ENCODE peak calls at places on chromosomes 12 and 14, in eight cellular contexts. One of them, this sample, is unnamed.

GRCh38 chr14:92039073-92039719 is 663 bp downstream of the TRIP11 start:
- DNase-seq in A549: peak; percentile 69
- DNase-seq in NB4: peak; percentile 62
- DNase-seq in uterus: no peak
- DNase-seq in CD8-positive, alpha-beta T cell: no peak
- DNase-seq in coronary artery: no peak
- DNase-seq in fibroblast of lung: peak; percentile 88
- DNase-seq in WERI-Rb-1: peak; percentile 55
- DNase-seq in this sample: peak; percentile 63

GRCh38 chr12:1918875-1919236 is 404 bp upstream of the CACNA2D4 start:
- DNase-seq in WERI-Rb-1: no peak
- DNase-seq in CD8-positive, alpha-beta T cell: no peak
- DNase-seq in A549: no peak
- DNase-seq in NB4: no peak
- DNase-seq in coronary artery: no peak
- DNase-seq in fibroblast of lung: no peak
- DNase-seq in uterus: no peak
- DNase-seq in this sample: no peak

GRCh38 chr12:114967187-114967586 is 283.2 kb upstream of the TBX3 start:
- DNase-seq in A549: no peak
- DNase-seq in uterus: no peak
- DNase-seq in CD8-positive, alpha-beta T cell: no peak
- DNase-seq in WERI-Rb-1: no peak
- DNase-seq in fibroblast of lung: no peak
- DNase-seq in coronary artery: no peak
- DNase-seq in NB4: no peak
- DNase-seq in this sample: no peak

GRCh38 chr12:43896496-43896895 is 60.6 kb downstream of the TMEM117 start:
- DNase-seq in WERI-Rb-1: no peak
- DNase-seq in fibroblast of lung: peak; percentile 40
- DNase-seq in coronary artery: no peak
- DNase-seq in NB4: no peak
- DNase-seq in uterus: no peak
- DNase-seq in A549: no peak
- DNase-seq in CD8-positive, alpha-beta T cell: no peak
- DNase-seq in this sample: no peak

GRCh38 chr12:92105676-92106075 is 40.0 kb downstream of the BTG1 start:
- DNase-seq in fibroblast of lung: no peak
- DNase-seq in coronary artery: no peak
- DNase-seq in uterus: no peak
- DNase-seq in WERI-Rb-1: no peak
- DNase-seq in A549: no peak
- DNase-seq in CD8-positive, alpha-beta T cell: no peak
- DNase-seq in NB4: peak; percentile 88
- DNase-seq in this sample: no peak

GRCh38 chr14:95041477-95042020 is 115.8 kb downstream of the DICER1 start:
- DNase-seq in A549: no peak
- DNase-seq in fibroblast of lung: no peak
- DNase-seq in NB4: no peak
- DNase-seq in coronary artery: peak; percentile 62
- DNase-seq in CD8-positive, alpha-beta T cell: no peak
- DNase-seq in WERI-Rb-1: no peak
- DNase-seq in uterus: no peak
- DNase-seq in this sample: no peak

GRCh38 chr14:85122690-85123089 is 407.3 kb upstream of the FLRT2 start:
- DNase-seq in NB4: no peak
- DNase-seq in CD8-positive, alpha-beta T cell: no peak
- DNase-seq in coronary artery: no peak
- DNase-seq in WERI-Rb-1: no peak
- DNase-seq in uterus: no peak
- DNase-seq in A549: no peak
- DNase-seq in fibroblast of lung: peak; percentile 74
- DNase-seq in this sample: peak; percentile 91

GRCh38 chr12:72075401-72075800 is 136.8 kb downstream of the TPH2 start:
- DNase-seq in coronary artery: no peak
- DNase-seq in A549: no peak
- DNase-seq in fibroblast of lung: no peak
- DNase-seq in WERI-Rb-1: peak; percentile 80
- DNase-seq in uterus: no peak
- DNase-seq in NB4: no peak
- DNase-seq in CD8-positive, alpha-beta T cell: no peak
- DNase-seq in this sample: no peak

GRCh38 chr12:54984602-54985376 is at the start of gene TESPA1:
- DNase-seq in fibroblast of lung: no peak
- DNase-seq in coronary artery: no peak
- DNase-seq in A549: no peak
- DNase-seq in NB4: peak; percentile 76
- DNase-seq in CD8-positive, alpha-beta T cell: peak; percentile 64
- DNase-seq in uterus: peak; percentile 31
- DNase-seq in WERI-Rb-1: no peak
- DNase-seq in this sample: no peak

GRCh38 chr12:52372216-52373154 is 5.2 kb upstream of the KRT85 start:
- DNase-seq in CD8-positive, alpha-beta T cell: peak; percentile 31
- DNase-seq in A549: peak; percentile 93
- DNase-seq in coronary artery: peak; percentile 87
- DNase-seq in WERI-Rb-1: peak; percentile 71
- DNase-seq in uterus: peak; percentile 79
- DNase-seq in fibroblast of lung: peak; percentile 83
- DNase-seq in NB4: peak; percentile 80
- DNase-seq in this sample: peak; percentile 85

GRCh38 chr12:40344312-40344711 is 119.5 kb downstream of the LRRK2 start:
- DNase-seq in fibroblast of lung: no peak
- DNase-seq in A549: no peak
- DNase-seq in uterus: no peak
- DNase-seq in coronary artery: no peak
- DNase-seq in WERI-Rb-1: no peak
- DNase-seq in CD8-positive, alpha-beta T cell: no peak
- DNase-seq in NB4: no peak
- DNase-seq in this sample: no peak

GRCh38 chr14:103801459-103801858 is 45.9 kb downstream of the PPP1R13B start:
- DNase-seq in CD8-positive, alpha-beta T cell: no peak
- DNase-seq in A549: no peak
- DNase-seq in uterus: no peak
- DNase-seq in NB4: peak; percentile 73
- DNase-seq in coronary artery: no peak
- DNase-seq in WERI-Rb-1: no peak
- DNase-seq in fibroblast of lung: peak; percentile 90
- DNase-seq in this sample: peak; percentile 6

GRCh38 chr12:128165387-128165786 is 101.6 kb upstream of the TMEM132C start:
- DNase-seq in CD8-positive, alpha-beta T cell: no peak
- DNase-seq in coronary artery: no peak
- DNase-seq in WERI-Rb-1: no peak
- DNase-seq in A549: no peak
- DNase-seq in fibroblast of lung: no peak
- DNase-seq in uterus: no peak
- DNase-seq in NB4: no peak
- DNase-seq in this sample: no peak

GRCh38 chr12:578743-579449 is 84.3 kb downstream of the NINJ2 start:
- DNase-seq in NB4: no peak
- DNase-seq in uterus: no peak
- DNase-seq in A549: peak; percentile 31
- DNase-seq in CD8-positive, alpha-beta T cell: no peak
- DNase-seq in WERI-Rb-1: no peak
- DNase-seq in fibroblast of lung: peak; percentile 26
- DNase-seq in coronary artery: no peak
- DNase-seq in this sample: no peak

GRCh38 chr12:26058308-26058707 is 66.5 kb downstream of the BHLHE41 start:
- DNase-seq in WERI-Rb-1: no peak
- DNase-seq in A549: peak; percentile 58
- DNase-seq in coronary artery: no peak
- DNase-seq in uterus: no peak
- DNase-seq in fibroblast of lung: peak; percentile 37
- DNase-seq in CD8-positive, alpha-beta T cell: no peak
- DNase-seq in NB4: peak; percentile 64
- DNase-seq in this sample: no peak

GRCh38 chr12:65408448-65408847 is 130.0 kb downstream of the MSRB3 start:
- DNase-seq in coronary artery: no peak
- DNase-seq in uterus: no peak
- DNase-seq in NB4: no peak
- DNase-seq in CD8-positive, alpha-beta T cell: no peak
- DNase-seq in WERI-Rb-1: no peak
- DNase-seq in fibroblast of lung: no peak
- DNase-seq in A549: no peak
- DNase-seq in this sample: no peak

GRCh38 chr12:129873458-129873857 is 30.4 kb downstream of the TMEM132D start:
- DNase-seq in fibroblast of lung: peak; percentile 48
- DNase-seq in coronary artery: no peak
- DNase-seq in uterus: no peak
- DNase-seq in A549: no peak
- DNase-seq in NB4: no peak
- DNase-seq in CD8-positive, alpha-beta T cell: no peak
- DNase-seq in WERI-Rb-1: no peak
- DNase-seq in this sample: peak; percentile 78

DNA sequence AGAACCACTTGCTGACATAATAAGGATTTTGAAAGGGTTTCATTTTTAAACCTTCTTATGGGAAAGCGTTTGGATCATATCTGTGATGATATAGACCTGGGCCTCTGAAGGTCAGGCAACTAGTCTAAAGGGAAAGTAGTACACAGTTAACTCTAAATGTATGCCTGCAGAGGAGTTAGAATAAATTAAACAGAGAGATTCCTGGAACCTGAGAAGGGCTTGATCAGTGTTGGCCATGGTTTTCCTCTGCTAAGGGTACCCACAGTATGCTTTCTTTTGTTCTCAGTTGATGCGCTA is 14.4 kb upstream of the POLR3B start:
- DNase-seq in A549: no peak
- DNase-seq in WERI-Rb-1: no peak
- DNase-seq in NB4: no peak
- DNase-seq in coronary artery: no peak
- DNase-seq in fibroblast of lung: no peak
- DNase-seq in uterus: no peak
- DNase-seq in CD8-positive, alpha-beta T cell: no peak
- DNase-seq in this sample: no peak
- H3K4me3 ChIP-seq in A549: no peak overlapping the region
- H3K4me3 ChIP-seq in WERI-Rb-1: no peak overlapping the region
- H3K4me3 ChIP-seq in NB4: no peak overlapping the region
- H3K4me3 ChIP-seq in coronary artery: peak overlapping the region; percentile 52
- H3K4me3 ChIP-seq in fibroblast of lung: peak overlapping the region; percentile 27
- H3K4me3 ChIP-seq in uterus: no peak overlapping the region
- H3K4me3 ChIP-seq in CD8-positive, alpha-beta T cell: no peak overlapping the region
- H3K4me3 ChIP-seq in this sample: no peak overlapping the region

GRCh38 chr12:68405292-68405900 is 73.2 kb upstream of the MDM1 start:
- DNase-seq in coronary artery: no peak
- DNase-seq in NB4: peak; percentile 40
- DNase-seq in A549: peak; percentile 36
- DNase-seq in uterus: no peak
- DNase-seq in WERI-Rb-1: no peak
- DNase-seq in CD8-positive, alpha-beta T cell: no peak
- DNase-seq in fibroblast of lung: no peak
- DNase-seq in this sample: no peak

GRCh38 chr12:68402422-68402821 is 70.3 kb upstream of the MDM1 start:
- DNase-seq in uterus: no peak
- DNase-seq in CD8-positive, alpha-beta T cell: no peak
- DNase-seq in fibroblast of lung: no peak
- DNase-seq in WERI-Rb-1: no peak
- DNase-seq in NB4: no peak
- DNase-seq in A549: no peak
- DNase-seq in coronary artery: no peak
- DNase-seq in this sample: no peak

GRCh38 chr12:68403296-68403695 is 71.1 kb upstream of the MDM1 start:
- DNase-seq in uterus: no peak
- DNase-seq in CD8-positive, alpha-beta T cell: no peak
- DNase-seq in A549: no peak
- DNase-seq in WERI-Rb-1: no peak
- DNase-seq in fibroblast of lung: peak; percentile 31
- DNase-seq in coronary artery: no peak
- DNase-seq in NB4: no peak
- DNase-seq in this sample: no peak

GRCh38 chr12:68406134-68406576 is 74.0 kb upstream of the MDM1 start:
- DNase-seq in fibroblast of lung: peak; percentile 84
- DNase-seq in CD8-positive, alpha-beta T cell: no peak
- DNase-seq in A549: peak; percentile 59
- DNase-seq in coronary artery: peak; percentile 96
- DNase-seq in WERI-Rb-1: peak; percentile 16
- DNase-seq in NB4: peak; percentile 30
- DNase-seq in uterus: peak; percentile 94
- DNase-seq in this sample: peak; percentile 57

DNA sequence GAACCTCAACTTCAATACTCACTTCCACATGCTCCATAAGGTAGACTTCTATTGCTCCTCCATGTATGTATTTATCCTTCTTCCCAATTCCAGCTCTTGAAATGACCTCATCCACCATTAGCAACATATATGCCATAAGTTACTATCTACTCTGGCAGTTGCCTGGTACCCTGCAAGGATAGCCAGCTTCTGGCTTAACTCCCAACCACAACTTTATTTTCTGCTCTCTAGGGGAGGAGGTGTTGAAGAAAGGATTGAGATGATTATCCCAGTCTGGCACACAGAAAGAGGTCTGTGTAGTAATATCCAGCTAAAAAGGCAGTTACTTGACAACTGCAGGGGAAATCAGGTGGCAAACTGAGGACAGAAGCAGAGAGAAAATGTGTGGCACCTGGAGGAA is 71.5 kb upstream of the MDM1 start:
- DNase-seq in coronary artery: no peak
- DNase-seq in CD8-positive, alpha-beta T cell: no peak
- DNase-seq in A549: no peak
- DNase-seq in fibroblast of lung: no peak
- DNase-seq in uterus: no peak
- DNase-seq in WERI-Rb-1: no peak
- DNase-seq in NB4: no peak
- DNase-seq in this sample: no peak
- TF ChIP-seq CTCF in coronary artery: no peak
- TF ChIP-seq CTCF in CD8-positive, alpha-beta T cell: no peak
- TF ChIP-seq CTCF in A549: no peak
- TF ChIP-seq CTCF in fibroblast of lung: no peak
- TF ChIP-seq CTCF in uterus: no peak
- TF ChIP-seq CTCF in WERI-Rb-1: no peak
- TF ChIP-seq CTCF in NB4: no peak
- TF ChIP-seq CTCF in this sample: no peak

GRCh38 chr12:5047094-5047493 is 3.4 kb downstream of the KCNA5 start:
- DNase-seq in coronary artery: peak; percentile 91
- DNase-seq in A549: no peak
- DNase-seq in NB4: no peak
- DNase-seq in uterus: no peak
- DNase-seq in WERI-Rb-1: peak; percentile 40
- DNase-seq in fibroblast of lung: no peak
- DNase-seq in CD8-positive, alpha-beta T cell: no peak
- DNase-seq in this sample: no peak
- H3K4me3 ChIP-seq in coronary artery: peak overlapping the region; percentile 76
- H3K4me3 ChIP-seq in A549: no peak overlapping the region
- H3K4me3 ChIP-seq in NB4: no peak overlapping the region
- H3K4me3 ChIP-seq in uterus: no peak overlapping the region
- H3K4me3 ChIP-seq in WERI-Rb-1: no peak overlapping the region
- H3K4me3 ChIP-seq in fibroblast of lung: no peak overlapping the region
- H3K4me3 ChIP-seq in CD8-positive, alpha-beta T cell: no peak overlapping the region
- H3K4me3 ChIP-seq in this sample: no peak overlapping the region

DNA sequence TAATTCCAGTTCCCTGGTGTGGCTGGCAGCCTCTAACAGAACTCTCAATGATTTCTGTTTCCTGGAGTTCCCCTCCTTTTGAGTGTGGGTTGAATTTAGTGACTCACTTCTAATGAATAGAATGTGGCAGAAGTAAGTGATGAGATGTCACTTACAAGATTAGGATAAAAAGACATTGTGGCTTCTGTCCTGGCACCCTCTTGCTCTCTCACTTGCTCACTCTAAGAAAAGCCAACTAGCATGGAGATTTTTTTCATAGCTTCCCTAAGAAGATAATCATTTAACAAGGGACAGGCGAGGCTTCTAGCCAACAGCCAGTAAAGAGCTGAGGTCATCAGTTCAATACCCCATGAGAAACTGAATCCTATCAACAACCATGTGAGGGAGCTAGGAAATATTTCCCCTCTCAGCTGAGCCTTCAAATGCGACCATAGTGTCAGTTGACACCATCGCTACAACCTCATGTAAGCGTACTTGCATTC is 156.7 kb downstream of the TMTC3 start:
- DNase-seq in CD8-positive, alpha-beta T cell: no peak
- DNase-seq in uterus: no peak
- DNase-seq in A549: peak; percentile 73
- DNase-seq in WERI-Rb-1: no peak
- DNase-seq in coronary artery: no peak
- DNase-seq in NB4: no peak
- DNase-seq in fibroblast of lung: peak; percentile 99
- DNase-seq in this sample: peak; percentile 89
- TF ChIP-seq CTCF in CD8-positive, alpha-beta T cell: no peak
- TF ChIP-seq CTCF in uterus: no peak
- TF ChIP-seq CTCF in A549: no peak
- TF ChIP-seq CTCF in WERI-Rb-1: no peak
- TF ChIP-seq CTCF in coronary artery: no peak
- TF ChIP-seq CTCF in NB4: no peak
- TF ChIP-seq CTCF in fibroblast of lung: no peak
- TF ChIP-seq CTCF in this sample: no peak